ENCODE peak calls at places on chromosomes 1 and 21, in ten cellular contexts. One of them, this sample, is unnamed.

GRCh38 chr1:42924249-42925131 is 34.2 kb downstream of the SLC2A1 start:
- DNase-seq in PC-3: peak
- DNase-seq in HCT116: peak
- DNase-seq in dorsolateral prefrontal cortex: peak
- DNase-seq in IMR-90: peak
- DNase-seq in uterus: peak
- DNase-seq in CD8-positive, alpha-beta T cell: peak
- DNase-seq in epithelial cell of esophagus: peak
- DNase-seq in thoracic aorta: peak
- DNase-seq in MM.1S: peak
- DNase-seq in this sample: peak

GRCh38 chr1:10973552-10973951 is 38.9 kb upstream of the TARDBP start:
- DNase-seq in PC-3: no peak
- DNase-seq in HCT116: no peak
- DNase-seq in dorsolateral prefrontal cortex: no peak
- DNase-seq in IMR-90: no peak
- DNase-seq in uterus: no peak
- DNase-seq in CD8-positive, alpha-beta T cell: no peak
- DNase-seq in epithelial cell of esophagus: no peak
- DNase-seq in thoracic aorta: no peak
- DNase-seq in MM.1S: no peak
- DNase-seq in this sample: no peak

GRCh38 chr1:73887412-73887811 is 310.6 kb downstream of the LRRIQ3 start:
- DNase-seq in PC-3: no peak
- DNase-seq in HCT116: no peak
- DNase-seq in dorsolateral prefrontal cortex: no peak
- DNase-seq in IMR-90: no peak
- DNase-seq in uterus: no peak
- DNase-seq in CD8-positive, alpha-beta T cell: no peak
- DNase-seq in epithelial cell of esophagus: no peak
- DNase-seq in thoracic aorta: no peak
- DNase-seq in MM.1S: no peak
- DNase-seq in this sample: no peak

GRCh38 chr1:145958734-145959133 is 917 bp upstream of the LIX1L start:
- DNase-seq in PC-3: no peak
- DNase-seq in HCT116: no peak
- DNase-seq in dorsolateral prefrontal cortex: no peak
- DNase-seq in IMR-90: no peak
- DNase-seq in uterus: no peak
- DNase-seq in CD8-positive, alpha-beta T cell: no peak
- DNase-seq in epithelial cell of esophagus: no peak
- DNase-seq in thoracic aorta: no peak
- DNase-seq in MM.1S: no peak
- DNase-seq in this sample: no peak

GRCh38 chr1:20483833-20484525 is 2.0 kb downstream of the CAMK2N1 start:
- DNase-seq in PC-3: peak
- DNase-seq in HCT116: no peak
- DNase-seq in dorsolateral prefrontal cortex: no peak
- DNase-seq in IMR-90: peak
- DNase-seq in uterus: peak
- DNase-seq in CD8-positive, alpha-beta T cell: no peak
- DNase-seq in epithelial cell of esophagus: peak
- DNase-seq in thoracic aorta: no peak
- DNase-seq in MM.1S: no peak
- DNase-seq in this sample: no peak

GRCh38 chr1:241749041-241749798 is 97.1 kb downstream of the WDR64 start:
- DNase-seq in PC-3: peak
- DNase-seq in HCT116: no peak
- DNase-seq in dorsolateral prefrontal cortex: no peak
- DNase-seq in IMR-90: no peak
- DNase-seq in uterus: no peak
- DNase-seq in CD8-positive, alpha-beta T cell: no peak
- DNase-seq in epithelial cell of esophagus: peak
- DNase-seq in thoracic aorta: no peak
- DNase-seq in MM.1S: no peak
- DNase-seq in this sample: no peak

GRCh38 chr1:42886800-42887199 is 40.4 kb downstream of the ZNF691 start:
- DNase-seq in PC-3: no peak
- DNase-seq in HCT116: no peak
- DNase-seq in dorsolateral prefrontal cortex: no peak
- DNase-seq in IMR-90: no peak
- DNase-seq in uterus: no peak
- DNase-seq in CD8-positive, alpha-beta T cell: no peak
- DNase-seq in epithelial cell of esophagus: no peak
- DNase-seq in thoracic aorta: no peak
- DNase-seq in MM.1S: no peak
- DNase-seq in this sample: no peak

GRCh38 chr1:116496380-116496779 is 74.4 kb downstream of the CD58 start:
- DNase-seq in PC-3: peak
- DNase-seq in HCT116: no peak
- DNase-seq in dorsolateral prefrontal cortex: no peak
- DNase-seq in IMR-90: peak
- DNase-seq in uterus: peak
- DNase-seq in CD8-positive, alpha-beta T cell: no peak
- DNase-seq in epithelial cell of esophagus: no peak
- DNase-seq in thoracic aorta: no peak
- DNase-seq in MM.1S: no peak
- DNase-seq in this sample: no peak

GRCh38 chr21:29377266-29377665 is 78.5 kb downstream of the BACH1 start:
- DNase-seq in PC-3: no peak
- DNase-seq in HCT116: no peak
- DNase-seq in dorsolateral prefrontal cortex: no peak
- DNase-seq in IMR-90: no peak
- DNase-seq in uterus: no peak
- DNase-seq in CD8-positive, alpha-beta T cell: no peak
- DNase-seq in epithelial cell of esophagus: no peak
- DNase-seq in thoracic aorta: no peak
- DNase-seq in MM.1S: no peak
- DNase-seq in this sample: no peak

GRCh38 chr21:46422636-46423241 is 36.0 kb upstream of the DIP2A start:
- DNase-seq in PC-3: no peak
- DNase-seq in HCT116: no peak
- DNase-seq in dorsolateral prefrontal cortex: no peak
- DNase-seq in IMR-90: no peak
- DNase-seq in uterus: no peak
- DNase-seq in CD8-positive, alpha-beta T cell: no peak
- DNase-seq in epithelial cell of esophagus: no peak
- DNase-seq in thoracic aorta: no peak
- DNase-seq in MM.1S: no peak
- DNase-seq in this sample: no peak

GRCh38 chr1:226223786-226224244 is 351 bp downstream of the MIXL1 start:
- DNase-seq in PC-3: no peak
- DNase-seq in HCT116: no peak
- DNase-seq in dorsolateral prefrontal cortex: no peak
- DNase-seq in IMR-90: no peak
- DNase-seq in uterus: no peak
- DNase-seq in CD8-positive, alpha-beta T cell: no peak
- DNase-seq in epithelial cell of esophagus: peak
- DNase-seq in thoracic aorta: no peak
- DNase-seq in MM.1S: peak
- DNase-seq in this sample: no peak

GRCh38 chr1:56439610-56440264 is 139.6 kb downstream of the PLPP3 start:
- DNase-seq in PC-3: no peak
- DNase-seq in HCT116: no peak
- DNase-seq in dorsolateral prefrontal cortex: no peak
- DNase-seq in IMR-90: no peak
- DNase-seq in uterus: no peak
- DNase-seq in CD8-positive, alpha-beta T cell: no peak
- DNase-seq in epithelial cell of esophagus: peak
- DNase-seq in thoracic aorta: no peak
- DNase-seq in MM.1S: peak
- DNase-seq in this sample: no peak

GRCh38 chr1:226549937-226550670 is 1.5 kb downstream of the STUM start:
- DNase-seq in PC-3: peak
- DNase-seq in HCT116: peak
- DNase-seq in dorsolateral prefrontal cortex: no peak
- DNase-seq in IMR-90: no peak
- DNase-seq in uterus: peak
- DNase-seq in CD8-positive, alpha-beta T cell: no peak
- DNase-seq in epithelial cell of esophagus: peak
- DNase-seq in thoracic aorta: no peak
- DNase-seq in MM.1S: peak
- DNase-seq in this sample: no peak

GRCh38 chr1:24022611-24023359 is 42.7 kb upstream of the SRSF10 start:
- DNase-seq in PC-3: peak
- DNase-seq in HCT116: no peak
- DNase-seq in dorsolateral prefrontal cortex: no peak
- DNase-seq in IMR-90: peak
- DNase-seq in uterus: peak
- DNase-seq in CD8-positive, alpha-beta T cell: no peak
- DNase-seq in epithelial cell of esophagus: peak
- DNase-seq in thoracic aorta: no peak
- DNase-seq in MM.1S: no peak
- DNase-seq in this sample: no peak

DNA sequence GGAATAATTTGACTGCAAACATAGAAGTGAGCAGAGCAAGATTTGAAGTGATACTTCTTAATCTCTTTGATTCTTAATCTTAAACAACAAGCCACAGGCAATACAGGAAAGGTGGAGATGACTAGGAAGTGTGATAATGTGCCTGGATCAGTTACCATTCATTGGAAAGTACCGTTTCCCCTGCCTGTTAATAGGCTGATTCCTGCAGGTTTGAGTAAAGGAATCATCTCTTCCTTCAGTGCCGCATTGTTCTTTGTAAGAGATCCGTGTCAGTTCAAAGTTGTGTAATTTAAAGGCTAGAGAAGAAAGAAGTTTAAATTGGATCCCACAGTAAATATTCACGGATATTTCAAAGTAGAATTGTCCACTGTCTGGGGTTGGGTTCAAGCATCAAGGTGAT is 43.5 kb upstream of the BCL10 start:
- DNase-seq in PC-3: no peak
- DNase-seq in HCT116: no peak
- DNase-seq in dorsolateral prefrontal cortex: no peak
- DNase-seq in IMR-90: no peak
- DNase-seq in uterus: no peak
- DNase-seq in CD8-positive, alpha-beta T cell: no peak
- DNase-seq in epithelial cell of esophagus: peak
- DNase-seq in thoracic aorta: no peak
- DNase-seq in MM.1S: no peak
- DNase-seq in this sample: no peak
- H3K4me3 ChIP-seq in PC-3: no peak
- H3K4me3 ChIP-seq in HCT116: no peak
- H3K4me3 ChIP-seq in dorsolateral prefrontal cortex: no peak
- H3K4me3 ChIP-seq in IMR-90: no peak
- H3K4me3 ChIP-seq in uterus: no peak
- H3K4me3 ChIP-seq in CD8-positive, alpha-beta T cell: no peak
- H3K4me3 ChIP-seq in epithelial cell of esophagus: no peak
- H3K4me3 ChIP-seq in thoracic aorta: no peak
- H3K4me3 ChIP-seq in MM.1S: no peak
- H3K4me3 ChIP-seq in this sample: no peak

DNA sequence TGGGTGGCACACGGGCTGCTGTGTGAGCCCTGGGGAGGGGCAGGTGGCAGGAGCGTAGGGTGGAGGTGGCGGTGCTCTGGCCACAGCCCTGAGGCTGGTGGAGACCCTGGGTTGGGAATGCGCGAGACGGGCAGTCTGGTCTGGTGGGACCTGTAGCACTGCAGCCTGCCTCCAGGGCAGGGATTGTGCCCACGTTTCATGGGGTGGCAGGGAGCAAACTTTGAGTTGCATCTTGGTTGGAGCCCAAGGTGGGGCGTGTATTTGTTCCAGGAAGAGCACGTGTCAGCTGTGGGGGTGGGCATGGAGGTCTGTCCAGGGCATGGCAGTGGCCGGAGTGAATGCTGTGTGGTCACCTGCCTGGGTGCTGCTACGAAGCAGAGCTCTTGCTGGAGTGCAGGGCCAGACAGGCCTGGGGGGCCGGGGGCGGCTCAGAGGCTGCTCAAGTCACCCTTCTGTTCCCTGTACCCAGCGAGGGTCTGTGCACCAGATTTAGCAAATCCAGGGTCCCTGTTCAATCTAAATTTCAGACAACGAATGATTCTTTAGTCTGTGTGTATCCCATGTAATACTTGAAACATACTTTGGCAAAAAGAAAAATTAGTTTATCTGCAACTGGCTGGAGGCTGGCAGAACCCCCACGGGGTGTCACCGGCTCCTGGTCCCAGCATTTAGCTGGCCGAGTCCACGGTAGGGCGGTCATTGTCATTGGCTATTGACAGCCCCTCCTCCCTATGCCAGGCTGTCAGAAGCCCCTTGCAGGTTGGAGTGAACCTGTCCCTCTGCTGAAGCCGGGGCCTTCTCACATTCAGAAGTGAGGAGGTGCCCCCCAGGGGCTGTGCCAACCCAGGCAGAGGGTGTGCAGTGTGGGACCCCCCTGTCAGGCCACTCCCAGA is 27.3 kb downstream of the KRTAP10-1 start:
- DNase-seq in PC-3: no peak
- DNase-seq in HCT116: no peak
- DNase-seq in dorsolateral prefrontal cortex: no peak
- DNase-seq in IMR-90: no peak
- DNase-seq in uterus: no peak
- DNase-seq in CD8-positive, alpha-beta T cell: no peak
- DNase-seq in epithelial cell of esophagus: no peak
- DNase-seq in thoracic aorta: no peak
- DNase-seq in MM.1S: no peak
- DNase-seq in this sample: no peak
- H3K4me3 ChIP-seq in PC-3: no peak
- H3K4me3 ChIP-seq in HCT116: no peak
- H3K4me3 ChIP-seq in dorsolateral prefrontal cortex: no peak
- H3K4me3 ChIP-seq in IMR-90: no peak
- H3K4me3 ChIP-seq in uterus: no peak
- H3K4me3 ChIP-seq in CD8-positive, alpha-beta T cell: no peak
- H3K4me3 ChIP-seq in epithelial cell of esophagus: no peak
- H3K4me3 ChIP-seq in thoracic aorta: no peak
- H3K4me3 ChIP-seq in MM.1S: no peak
- H3K4me3 ChIP-seq in this sample: no peak

GRCh38 chr1:204190212-204191211 is 5.8 kb downstream of the KISS1 start:
- DNase-seq in PC-3: peak
- DNase-seq in HCT116: no peak
- DNase-seq in dorsolateral prefrontal cortex: no peak
- DNase-seq in IMR-90: peak
- DNase-seq in uterus: peak
- DNase-seq in CD8-positive, alpha-beta T cell: no peak
- DNase-seq in epithelial cell of esophagus: peak
- DNase-seq in thoracic aorta: no peak
- DNase-seq in MM.1S: no peak
- DNase-seq in this sample: no peak
- H3K4me3 ChIP-seq in PC-3: peak
- H3K4me3 ChIP-seq in HCT116: no peak
- H3K4me3 ChIP-seq in dorsolateral prefrontal cortex: peak
- H3K4me3 ChIP-seq in IMR-90: no peak
- H3K4me3 ChIP-seq in uterus: peak
- H3K4me3 ChIP-seq in CD8-positive, alpha-beta T cell: no peak
- H3K4me3 ChIP-seq in epithelial cell of esophagus: no peak
- H3K4me3 ChIP-seq in thoracic aorta: peak
- H3K4me3 ChIP-seq in MM.1S: no peak
- H3K4me3 ChIP-seq in this sample: no peak

DNA sequence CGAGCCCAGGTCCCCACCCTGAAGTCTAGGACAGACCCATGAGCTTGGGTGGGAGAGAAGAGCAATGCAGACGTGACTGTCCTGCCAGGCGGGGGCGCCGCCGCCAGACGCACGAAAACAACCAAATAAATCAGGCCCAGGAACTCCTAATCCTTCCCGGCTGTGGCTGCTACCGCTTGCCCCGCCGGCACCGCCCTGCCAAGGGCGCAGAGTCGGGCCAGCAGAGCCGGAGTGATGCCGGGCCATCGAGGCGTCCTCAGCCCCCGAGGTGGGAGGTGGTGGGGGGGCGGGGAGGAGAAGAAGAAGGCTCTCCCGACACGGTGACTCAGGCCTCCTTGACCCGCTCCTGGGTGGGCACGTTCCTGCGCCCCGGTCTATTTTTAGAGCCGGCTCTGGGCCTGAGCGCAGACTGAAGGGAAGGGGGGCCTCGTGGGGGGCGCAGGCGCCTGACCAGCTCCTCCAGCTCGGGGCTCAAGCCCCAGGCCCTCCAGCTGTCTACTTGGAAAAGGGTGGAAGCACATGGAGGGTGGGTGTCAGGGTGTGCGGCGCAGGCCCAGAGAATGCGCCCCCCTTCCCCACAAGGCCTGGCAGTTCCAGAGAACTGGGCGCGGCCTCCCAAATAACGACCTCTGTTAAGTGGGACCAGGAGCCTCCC is 10.8 kb upstream of the COL16A1 start:
- DNase-seq in PC-3: peak
- DNase-seq in HCT116: no peak
- DNase-seq in dorsolateral prefrontal cortex: no peak
- DNase-seq in IMR-90: peak
- DNase-seq in uterus: peak
- DNase-seq in CD8-positive, alpha-beta T cell: no peak
- DNase-seq in epithelial cell of esophagus: peak
- DNase-seq in thoracic aorta: peak
- DNase-seq in MM.1S: peak
- DNase-seq in this sample: no peak
- H3K4me3 ChIP-seq in PC-3: peak
- H3K4me3 ChIP-seq in HCT116: peak
- H3K4me3 ChIP-seq in dorsolateral prefrontal cortex: peak
- H3K4me3 ChIP-seq in IMR-90: no peak
- H3K4me3 ChIP-seq in uterus: peak
- H3K4me3 ChIP-seq in CD8-positive, alpha-beta T cell: peak
- H3K4me3 ChIP-seq in epithelial cell of esophagus: no peak
- H3K4me3 ChIP-seq in thoracic aorta: peak
- H3K4me3 ChIP-seq in MM.1S: peak
- H3K4me3 ChIP-seq in this sample: peak

This sample was measured in Panc1.